ENCODE peak calls at places on chromosomes 4 and X, in nine cellular contexts. X is thoracic aorta; N is glutamatergic neuron; H is A549; J is activated naive CD4-positive, alpha-beta T cell treated with Interleukin-2 at 50 U/mL for 16 hours; S is AG20443; Z is Caco-2; G is heart right ventricle; R is T-cell. O is an unnamed sample.

GRCh38 chr4:95050980-95051688 is 293.4 kb downstream of the BMPR1B start:
- DNase-seq in X (no peak), N (no peak), H (no peak), J (no peak), S (no peak), Z (no peak), G (no peak), R (no peak), O (no peak)

GRCh38 chr4:110970642-110971041 is 347.8 kb upstream of the PITX2 start:
- DNase-seq in X (no peak), N (peak; percentile 65), H (peak; percentile 4), J (no peak), S (peak; percentile 28), Z (peak; percentile 79), G (no peak), R (no peak), O (peak; percentile 3)

GRCh38 chr4:156295676-156296075 is 342.0 kb upstream of the CTSO start:
- DNase-seq in X (no peak), N (no peak), H (no peak), J (no peak), S (no peak), Z (no peak), G (no peak), R (no peak), O (no peak)

GRCh38 chr4:5030152-5030668 is 11.0 kb upstream of the CYTL1 start:
- DNase-seq in X (no peak), N (no peak), H (no peak), J (no peak), S (no peak), Z (no peak), G (no peak), R (no peak), O (no peak)

GRCh38 chr4:4558881-4559280 is 17.0 kb upstream of the STX18 start:
- DNase-seq in X (no peak), N (no peak), H (no peak), J (no peak), S (no peak), Z (no peak), G (no peak), R (no peak), O (no peak)

GRCh38 chr4:16641971-16642370 is 256.5 kb downstream of the LDB2 start:
- DNase-seq in X (no peak), N (no peak), H (no peak), J (no peak), S (peak; percentile 69), Z (no peak), G (no peak), R (no peak), O (no peak)

GRCh38 chr4:95294291-95294690 is 254.5 kb downstream of the UNC5C start:
- DNase-seq in X (no peak), N (no peak), H (no peak), J (no peak), S (no peak), Z (no peak), G (no peak), R (no peak), O (no peak)

GRCh38 chrX:147912093-147912801 is 528 bp downstream of the FMR1 start:
- DNase-seq in X (no peak), N (peak; percentile 33), H (peak; percentile 22), J (peak; percentile 13), S (peak; percentile 27), Z (peak; percentile 34), G (peak; percentile 6), R (peak; percentile 12), O (peak; percentile 23)

GRCh38 chrX:106952988-106953387 is 32.8 kb downstream of the CLDN2 start:
- DNase-seq in X (no peak), N (no peak), H (no peak), J (no peak), S (no peak), Z (no peak), G (no peak), R (no peak), O (no peak)

GRCh38 chr4:105133976-105134375 is 12.7 kb upstream of the TET2 start:
- DNase-seq in X (no peak), N (no peak), H (no peak), J (no peak), S (no peak), Z (no peak), G (no peak), R (no peak), O (no peak)

GRCh38 chr4:162920649-162921048 is 246.0 kb downstream of the NAF1 start:
- DNase-seq in X (no peak), N (no peak), H (no peak), J (no peak), S (no peak), Z (no peak), G (no peak), R (no peak), O (no peak)

GRCh38 chr4:151103758-151104157 is 4.3 kb downstream of the RPS3A start:
- DNase-seq in X (no peak), N (no peak), H (no peak), J (no peak), S (no peak), Z (no peak), G (no peak), R (no peak), O (no peak)

GRCh38 chrX:142483965-142484364 is 278.9 kb upstream of the MAGEC2 start:
- DNase-seq in X (no peak), N (no peak), H (no peak), J (no peak), S (no peak), Z (no peak), G (no peak), R (no peak), O (no peak)

O was measured in HuH-7.5.